ENCODE peak calls at places on chromosomes 12 and 14, in six cellular contexts. One of them, this sample, is unnamed.

GRCh38 chr12:22543246-22544037 is 900 bp downstream of the C2CD5 start:
- DNase-seq in Right ventricle myocardium superior: peak; percentile 68
- DNase-seq in NCI-H1694: peak; percentile 42
- DNase-seq in nephron progenitor cell: peak; percentile 47
- DNase-seq in AG04450: no peak
- DNase-seq in HAP-1: no peak
- DNase-seq in this sample: no peak

GRCh38 chr12:85975716-85976115 is 101.6 kb downstream of the NTS start:
- DNase-seq in Right ventricle myocardium superior: no peak
- DNase-seq in NCI-H1694: no peak
- DNase-seq in nephron progenitor cell: no peak
- DNase-seq in AG04450: no peak
- DNase-seq in HAP-1: no peak
- DNase-seq in this sample: no peak

GRCh38 chr12:50505386-50505827 is 622 bp downstream of the DIP2B start:
- DNase-seq in Right ventricle myocardium superior: peak; percentile 47
- DNase-seq in NCI-H1694: no peak
- DNase-seq in nephron progenitor cell: no peak
- DNase-seq in AG04450: no peak
- DNase-seq in HAP-1: peak; percentile 15
- DNase-seq in this sample: no peak

GRCh38 chr12:34166427-34167060 is 144.2 kb downstream of the ALG10 start:
- DNase-seq in Right ventricle myocardium superior: no peak
- DNase-seq in NCI-H1694: no peak
- DNase-seq in nephron progenitor cell: no peak
- DNase-seq in AG04450: no peak
- DNase-seq in HAP-1: no peak
- DNase-seq in this sample: no peak

GRCh38 chr14:101077511-101078074 is 174.1 kb upstream of the RTL1 start:
- DNase-seq in Right ventricle myocardium superior: no peak
- DNase-seq in NCI-H1694: no peak
- DNase-seq in nephron progenitor cell: peak; percentile 81
- DNase-seq in AG04450: no peak
- DNase-seq in HAP-1: no peak
- DNase-seq in this sample: peak; percentile 10

GRCh38 chr14:36226164-36226563 is 49.6 kb upstream of the PTCSC3 start:
- DNase-seq in Right ventricle myocardium superior: no peak
- DNase-seq in NCI-H1694: no peak
- DNase-seq in nephron progenitor cell: no peak
- DNase-seq in AG04450: no peak
- DNase-seq in HAP-1: no peak
- DNase-seq in this sample: no peak

GRCh38 chr12:1083086-1083887 is 92.3 kb downstream of the ERC1 start:
- DNase-seq in Right ventricle myocardium superior: no peak
- DNase-seq in NCI-H1694: no peak
- DNase-seq in nephron progenitor cell: no peak
- DNase-seq in AG04450: no peak
- DNase-seq in HAP-1: no peak
- DNase-seq in this sample: no peak

GRCh38 chr12:101696477-101697196 is 803 bp upstream of the CHPT1 start:
- DNase-seq in Right ventricle myocardium superior: peak; percentile 80
- DNase-seq in NCI-H1694: no peak
- DNase-seq in nephron progenitor cell: no peak
- DNase-seq in AG04450: no peak
- DNase-seq in HAP-1: no peak
- DNase-seq in this sample: no peak

GRCh38 chr14:31770271-31770670 is 209.1 kb downstream of the NUBPL start:
- DNase-seq in Right ventricle myocardium superior: no peak
- DNase-seq in NCI-H1694: no peak
- DNase-seq in nephron progenitor cell: no peak
- DNase-seq in AG04450: no peak
- DNase-seq in HAP-1: no peak
- DNase-seq in this sample: no peak